ENCODE peak calls at places on chromosomes 6 and 20, in five cellular contexts. U, T, I, Q and L are unnamed samples.

GRCh38 chr6:32073066-32073465 is 34.9 kb downstream of the CYP21A2 start:
- DNase-seq in T (no peak), Q (no peak), U (no peak), I (no peak), L (no peak)

GRCh38 chr6:5781966-5782556 is 224.7 kb downstream of the NRN1 start:
- DNase-seq in I (no peak), Q (no peak), U (no peak), T (no peak), L (no peak)

GRCh38 chr6:90939906-90940305 is 353.0 kb upstream of the MAP3K7 start:
- DNase-seq in U (no peak), T (no peak), I (no peak), Q (no peak), L (no peak)

GRCh38 chr6:22470454-22471368 is 98.7 kb upstream of the HDGFL1 start:
- DNase-seq in T (no peak), U (no peak), I (no peak), Q (no peak), L (no peak)

GRCh38 chr6:107819976-107820551 is 4.0 kb downstream of the SCML4 start:
- DNase-seq in U (no peak), T (no peak), Q (no peak), I (peak), L (no peak)

GRCh38 chr6:138004423-138005287 is 102.6 kb downstream of the PERP start:
- DNase-seq in T (no peak), I (no peak), Q (no peak), U (no peak), L (no peak)

GRCh38 chr20:34689486-34689885 is 12.6 kb upstream of the PIGU start:
- DNase-seq in T (no peak), U (no peak), Q (no peak), I (no peak), L (no peak)

GRCh38 chr6:129621252-129621651 is 88.7 kb downstream of the ARHGAP18 start:
- DNase-seq in I (no peak), Q (no peak), U (peak), T (no peak), L (peak)

GRCh38 chr6:13299403-13299821 is 28.9 kb downstream of the TBC1D7 start:
- DNase-seq in U (no peak), Q (no peak), T (no peak), I (no peak), L (no peak)

GRCh38 chr6:13307508-13307995 is 20.8 kb downstream of the TBC1D7 start:
- DNase-seq in Q (no peak), T (no peak), I (no peak), U (no peak), L (no peak)

GRCh38 chr6:42618686-42619085 is 54.9 kb downstream of the UBR2 start:
- DNase-seq in Q (no peak), U (no peak), T (no peak), I (no peak), L (no peak)

GRCh38 chr6:40322336-40322735 is 264.8 kb downstream of the LRFN2 start:
- DNase-seq in T (no peak), U (no peak), Q (no peak), I (no peak), L (no peak)

GRCh38 chr6:169000022-169000421 is 253.6 kb downstream of the THBS2 start:
- DNase-seq in I (no peak), Q (no peak), T (no peak), U (no peak), L (no peak)

GRCh38 chr6:106974999-106975698 is 620 bp upstream of the CD24 start:
- DNase-seq in Q (no peak), I (no peak), U (no peak), T (peak), L (no peak)

GRCh38 chr6:17012421-17013225 is 89.2 kb upstream of the STMND1 start:
- DNase-seq in Q (no peak), T (no peak), I (no peak), U (no peak), L (no peak)

GRCh38 chr6:164832410-164832809 is 477.0 kb downstream of the C6orf118 start:
- DNase-seq in Q (no peak), U (no peak), I (no peak), T (no peak), L (no peak)

GRCh38 chr6:134123666-134124208 is 71.3 kb upstream of the SLC2A12 start:
- DNase-seq in Q (no peak), T (no peak), I (no peak), U (no peak), L (no peak)